ENCODE peak calls at places on chromosome 16, in four cellular contexts. B is A549, I is WTC11, E is K562. D is an unnamed sample.

GRCh38 chr16:13938480-13938879 is 18.5 kb downstream of the ERCC4 start:
- DNase-seq in B (no peak), I (no peak), E (no peak), D (no peak)

GRCh38 chr16:54657058-54657708 is 273.5 kb upstream of the IRX5 start:
- DNase-seq in B (no peak), I (no peak), E (no peak), D (no peak)

GRCh38 chr16:80417706-80418105 is 123.1 kb upstream of the DYNLRB2 start:
- DNase-seq in B (no peak), I (no peak), E (no peak), D (no peak)

GRCh38 chr16:53911506-53911905 is 207.6 kb downstream of the FTO start:
- DNase-seq in B (no peak), I (no peak), E (no peak), D (no peak)

GRCh38 chr16:1991135-1991551 is 1.4 kb downstream of the SYNGR3 start:
- DNase-seq in B (no peak), I (no peak), E (no peak), D (no peak)

GRCh38 chr16:89304941-89305705 is 87.6 kb downstream of the ZNF778 start:
- DNase-seq in B (no peak), I (no peak), E (no peak), D (no peak)

GRCh38 chr16:57151369-57151768 is 34.5 kb downstream of the PSME3IP1 start:
- DNase-seq in B (no peak), I (no peak), E (no peak), D (no peak)

GRCh38 chr16:56401482-56401881 is 23.9 kb downstream of the AMFR start:
- DNase-seq in B (peak), I (peak), E (peak), D (peak)

GRCh38 chr16:69741951-69742904 is 12.5 kb downstream of the NOB1 start:
- DNase-seq in B (no peak), I (no peak), E (no peak), D (no peak)

GRCh38 chr16:6634151-6634550 is 698.5 kb upstream of the RBFOX1 start:
- DNase-seq in B (no peak), I (no peak), E (no peak), D (no peak)

GRCh38 chr16:58853830-58854229 is 119.7 kb upstream of the GOT2 start:
- DNase-seq in B (no peak), I (no peak), E (no peak), D (no peak)

GRCh38 chr16:906296-906695 is 64.5 kb downstream of the LMF1 start:
- DNase-seq in B (no peak), I (no peak), E (no peak), D (no peak)

GRCh38 chr16:51085271-51085670 is 65.8 kb downstream of the SALL1 start:
- DNase-seq in B (no peak), I (no peak), E (no peak), D (no peak)

GRCh38 chr16:30941600-30942420 is 7.1 kb upstream of the ORAI3 start:
- DNase-seq in B (peak), I (peak), E (peak), D (peak)

GRCh38 chr16:67663151-67663876 is 2.6 kb downstream of the PARD6A start:
- DNase-seq in B (peak), I (peak), E (no peak), D (no peak)

GRCh38 chr16:972316-973002 is 1.7 kb upstream of the LMF1 start:
- DNase-seq in B (no peak), I (no peak), E (no peak), D (peak)

GRCh38 chr16:2287916-2288547 is 20.1 kb upstream of the RNPS1 start:
- DNase-seq in B (no peak), I (no peak), E (no peak), D (no peak)

GRCh38 chr16:75733305-75734141 is 7.2 kb upstream of the CPHXL start:
- DNase-seq in B (no peak), I (no peak), E (no peak), D (no peak)

GRCh38 chr16:23140082-23140481 is 9.2 kb downstream of the USP31 start:
- DNase-seq in B (no peak), I (no peak), E (no peak), D (no peak)

GRCh38 chr16:78574571-78574970 is 475.1 kb downstream of the WWOX start:
- DNase-seq in B (no peak), I (no peak), E (no peak), D (no peak)

GRCh38 chr16:23826528-23827244 is 9.1 kb upstream of the PRKCB start:
- DNase-seq in B (no peak), I (no peak), E (no peak), D (no peak)

GRCh38 chr16:50069060-50069459 is 3.3 kb downstream of the HEATR3 start:
- DNase-seq in B (no peak), I (no peak), E (no peak), D (no peak)

GRCh38 chr16:83732536-83732935 is 75.2 kb upstream of the HSBP1 start:
- DNase-seq in B (no peak), I (no peak), E (no peak), D (no peak)

GRCh38 chr16:25411376-25412081 is 153.9 kb upstream of the ZKSCAN2 start:
- DNase-seq in B (no peak), I (no peak), E (no peak), D (no peak)
- TF ChIP-seq HMGXB4 in B (no peak), I (no peak), E (no peak), D (no peak)

GRCh38 chr16:35908942-35909341 is 2449.5 kb downstream of the TP53TG3F start:
- DNase-seq in B (no peak), I (no peak), E (peak), D (no peak)
- TF ChIP-seq HMGXB4 in B (no peak), I (no peak), E (no peak), D (no peak)

DNA sequence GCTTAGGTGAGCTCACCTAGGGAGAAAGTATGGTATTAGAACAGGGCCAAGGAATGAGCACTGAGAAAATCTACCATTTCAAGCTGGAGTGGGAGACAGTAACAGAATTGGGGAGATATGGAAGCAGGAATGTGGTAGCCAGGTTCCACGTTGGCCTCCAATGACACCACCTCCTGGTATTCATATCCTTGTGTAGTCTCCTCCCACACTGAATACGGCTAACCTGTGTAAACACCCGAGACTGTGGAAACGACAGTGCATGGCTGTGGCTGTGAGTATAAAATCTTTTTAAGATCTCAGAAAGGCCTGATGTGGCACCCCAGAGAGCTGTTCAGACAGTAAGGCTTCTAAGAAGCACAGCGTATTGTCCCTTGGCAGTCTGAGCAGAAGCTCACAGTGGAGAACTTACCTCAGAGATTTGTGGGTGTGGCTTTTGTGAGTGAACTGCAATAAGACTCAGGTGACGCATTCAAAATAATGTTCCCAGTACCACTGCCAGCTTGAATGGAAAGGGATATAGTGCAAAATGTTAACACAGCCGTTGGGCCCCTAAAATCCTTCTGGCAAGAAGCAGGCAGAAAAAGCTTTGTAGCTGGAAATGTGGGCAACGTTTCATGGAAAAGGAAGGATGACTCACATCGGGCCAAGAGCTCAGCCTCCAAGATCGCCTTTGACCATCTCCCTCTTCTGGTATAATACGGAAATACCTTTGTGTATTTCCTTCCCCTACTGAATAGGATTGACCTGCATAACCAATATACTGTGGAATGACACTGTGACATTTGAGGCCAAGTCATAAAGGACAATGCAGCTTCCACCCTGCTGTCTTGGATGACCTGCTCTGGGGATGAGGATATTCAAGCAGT is 14.4 kb downstream of the SDR42E1 start:
- DNase-seq in B (peak), I (no peak), E (peak), D (peak)
- TF ChIP-seq HMGXB4 in B (no peak), I (no peak), E (no peak), D (no peak)

GRCh38 chr16:47519543-47519942 is 58.4 kb downstream of the PHKB start:
- DNase-seq in B (no peak), I (no peak), E (no peak), D (no peak)
- TF ChIP-seq HMGXB4 in B (no peak), I (no peak), E (no peak), D (no peak)

DNA sequence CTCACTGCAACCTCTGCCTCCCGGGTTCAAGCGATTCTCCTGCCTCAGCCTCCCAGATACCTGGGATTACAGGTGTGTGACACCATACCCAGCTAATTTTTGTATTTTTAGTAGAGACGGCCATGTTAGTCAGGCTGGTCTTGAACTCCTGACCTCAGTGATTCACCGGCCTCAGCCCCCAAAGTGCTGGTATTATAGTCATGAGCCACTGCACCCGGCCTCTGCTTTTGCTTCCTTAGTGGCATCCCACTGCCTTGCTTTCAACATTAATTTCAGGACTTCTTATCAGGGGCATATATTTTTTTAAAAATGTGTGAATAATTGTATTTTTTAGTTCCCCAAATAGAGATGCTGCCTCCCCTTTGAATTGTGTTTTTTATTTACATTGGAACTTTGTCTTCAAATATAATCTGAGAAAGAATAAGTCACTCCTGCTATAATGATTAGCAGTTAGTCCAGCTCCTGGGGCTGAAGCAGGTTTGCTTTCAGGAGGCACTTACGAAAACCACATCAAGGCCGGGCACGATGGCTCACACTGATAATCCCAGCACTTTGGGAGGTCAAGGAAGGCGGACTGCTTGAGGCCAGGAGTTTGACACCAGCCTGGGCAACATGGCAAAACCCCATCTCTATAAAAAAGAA is 98.9 kb downstream of the SYCE1L start:
- DNase-seq in B (no peak), I (no peak), E (no peak), D (no peak)
- TF ChIP-seq HMGXB4 in B (no peak), I (no peak), E (no peak), D (no peak)

GRCh38 chr16:21300309-21301167 is 22.4 kb upstream of the CRYM start:
- DNase-seq in B (peak), I (peak), E (peak), D (peak)
- TF ChIP-seq HMGXB4 in B (no peak), I (no peak), E (no peak), D (peak)

DNA sequence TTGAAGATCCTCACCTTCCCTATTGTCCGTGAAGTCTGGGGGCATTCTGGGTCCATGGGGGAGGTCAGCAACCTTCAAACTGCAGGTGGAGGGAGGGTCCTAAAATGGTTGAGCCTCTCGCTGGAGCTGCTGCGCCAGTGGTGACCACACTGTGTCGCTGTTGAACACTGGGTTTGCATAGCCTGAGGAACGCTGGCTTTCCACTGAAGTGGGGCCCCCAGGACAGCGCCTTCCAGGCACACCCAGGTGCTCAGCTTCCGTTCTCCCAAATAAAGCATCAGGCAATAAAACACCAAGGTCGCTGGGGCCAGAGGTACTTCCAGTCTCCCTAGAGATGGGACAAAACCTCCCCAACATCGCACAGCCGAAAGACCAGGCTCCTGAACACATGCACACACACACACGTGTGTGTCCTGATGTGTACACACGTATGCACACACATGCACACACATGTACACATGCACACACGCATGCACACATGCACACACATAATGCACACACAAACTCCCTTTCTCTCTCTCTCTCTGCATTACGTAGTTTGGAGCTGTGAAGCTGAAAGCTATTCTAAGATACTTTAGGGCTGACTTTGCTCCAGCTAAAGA is 120.6 kb downstream of the IRF8 start:
- DNase-seq in B (no peak), I (peak), E (peak), D (no peak)
- TF ChIP-seq HMGXB4 in B (no peak), I (no peak), E (no peak), D (no peak)